ENCODE peak calls at places on chromosomes 6 and 20, in eight cellular contexts. One of them, this sample, is unnamed.

GRCh38 chr20:1001981-1002681 is at the start of gene RSPO4:
- DNase-seq in MM.1S: no peak
- DNase-seq in SK-N-SH: peak; percentile 86
- DNase-seq in PC-9: no peak
- DNase-seq in GM23338: peak; percentile 57
- DNase-seq in HCT116: no peak
- DNase-seq in hepatocyte: peak; percentile 36
- DNase-seq in PC-3: no peak
- DNase-seq in this sample: no peak

GRCh38 chr6:122831511-122831910 is 42.5 kb downstream of the SMPDL3A start:
- DNase-seq in MM.1S: no peak
- DNase-seq in SK-N-SH: no peak
- DNase-seq in PC-9: no peak
- DNase-seq in GM23338: no peak
- DNase-seq in HCT116: no peak
- DNase-seq in hepatocyte: no peak
- DNase-seq in PC-3: no peak
- DNase-seq in this sample: no peak

GRCh38 chr20:43458422-43458924 is 777 bp downstream of the SRSF6 start:
- DNase-seq in MM.1S: no peak
- DNase-seq in SK-N-SH: no peak
- DNase-seq in PC-9: no peak
- DNase-seq in GM23338: peak; percentile 34
- DNase-seq in HCT116: no peak
- DNase-seq in hepatocyte: no peak
- DNase-seq in PC-3: no peak
- DNase-seq in this sample: no peak

GRCh38 chr6:105545206-105545920 is 142.5 kb upstream of the PREP start:
- DNase-seq in MM.1S: no peak
- DNase-seq in SK-N-SH: no peak
- DNase-seq in PC-9: no peak
- DNase-seq in GM23338: no peak
- DNase-seq in HCT116: no peak
- DNase-seq in hepatocyte: no peak
- DNase-seq in PC-3: no peak
- DNase-seq in this sample: no peak

GRCh38 chr20:57600324-57601210 is 19.7 kb downstream of the ZBP1 start:
- DNase-seq in MM.1S: no peak
- DNase-seq in SK-N-SH: no peak
- DNase-seq in PC-9: no peak
- DNase-seq in GM23338: no peak
- DNase-seq in HCT116: no peak
- DNase-seq in hepatocyte: no peak
- DNase-seq in PC-3: peak; percentile 59
- DNase-seq in this sample: no peak

GRCh38 chr6:137247724-137248123 is 28.5 kb upstream of the IFNGR1 start:
- DNase-seq in MM.1S: no peak
- DNase-seq in SK-N-SH: no peak
- DNase-seq in PC-9: peak; percentile 30
- DNase-seq in GM23338: no peak
- DNase-seq in HCT116: no peak
- DNase-seq in hepatocyte: peak; percentile 50
- DNase-seq in PC-3: no peak
- DNase-seq in this sample: no peak

GRCh38 chr6:43937236-43938177 is 167.5 kb downstream of the VEGFA start:
- DNase-seq in MM.1S: no peak
- DNase-seq in SK-N-SH: peak; percentile 67
- DNase-seq in PC-9: no peak
- DNase-seq in GM23338: no peak
- DNase-seq in HCT116: no peak
- DNase-seq in hepatocyte: peak; percentile 63
- DNase-seq in PC-3: no peak
- DNase-seq in this sample: no peak

GRCh38 chr6:47238456-47238995 is 71.2 kb downstream of the TNFRSF21 start:
- DNase-seq in MM.1S: no peak
- DNase-seq in SK-N-SH: no peak
- DNase-seq in PC-9: no peak
- DNase-seq in GM23338: no peak
- DNase-seq in HCT116: no peak
- DNase-seq in hepatocyte: peak; percentile 35
- DNase-seq in PC-3: no peak
- DNase-seq in this sample: no peak

GRCh38 chr6:124974770-124975377 is 12.6 kb downstream of the RNF217 start:
- DNase-seq in MM.1S: no peak
- DNase-seq in SK-N-SH: no peak
- DNase-seq in PC-9: no peak
- DNase-seq in GM23338: no peak
- DNase-seq in HCT116: no peak
- DNase-seq in hepatocyte: no peak
- DNase-seq in PC-3: peak; percentile 49
- DNase-seq in this sample: no peak

GRCh38 chr20:50538276-50538675 is 28.1 kb downstream of the PTPN1 start:
- DNase-seq in MM.1S: no peak
- DNase-seq in SK-N-SH: no peak
- DNase-seq in PC-9: no peak
- DNase-seq in GM23338: no peak
- DNase-seq in HCT116: no peak
- DNase-seq in hepatocyte: no peak
- DNase-seq in PC-3: no peak
- DNase-seq in this sample: no peak

GRCh38 chr20:47792021-47792618 is 6.8 kb upstream of the SULF2 start:
- DNase-seq in MM.1S: no peak
- DNase-seq in SK-N-SH: no peak
- DNase-seq in PC-9: peak; percentile 95
- DNase-seq in GM23338: no peak
- DNase-seq in HCT116: no peak
- DNase-seq in hepatocyte: peak; percentile 71
- DNase-seq in PC-3: peak; percentile 98
- DNase-seq in this sample: no peak

GRCh38 chr6:155291291-155291690 is 23.0 kb downstream of the TFB1M start:
- DNase-seq in MM.1S: no peak
- DNase-seq in SK-N-SH: no peak
- DNase-seq in PC-9: no peak
- DNase-seq in GM23338: no peak
- DNase-seq in HCT116: no peak
- DNase-seq in hepatocyte: no peak
- DNase-seq in PC-3: no peak
- DNase-seq in this sample: no peak

GRCh38 chr6:167710521-167710920 is 116.2 kb upstream of the AFDN start:
- DNase-seq in MM.1S: no peak
- DNase-seq in SK-N-SH: peak; percentile 18
- DNase-seq in PC-9: no peak
- DNase-seq in GM23338: no peak
- DNase-seq in HCT116: no peak
- DNase-seq in hepatocyte: no peak
- DNase-seq in PC-3: no peak
- DNase-seq in this sample: no peak

GRCh38 chr6:40583694-40584093 is 3.5 kb downstream of the LRFN2 start:
- DNase-seq in MM.1S: no peak
- DNase-seq in SK-N-SH: no peak
- DNase-seq in PC-9: no peak
- DNase-seq in GM23338: no peak
- DNase-seq in HCT116: no peak
- DNase-seq in hepatocyte: no peak
- DNase-seq in PC-3: no peak
- DNase-seq in this sample: no peak

DNA sequence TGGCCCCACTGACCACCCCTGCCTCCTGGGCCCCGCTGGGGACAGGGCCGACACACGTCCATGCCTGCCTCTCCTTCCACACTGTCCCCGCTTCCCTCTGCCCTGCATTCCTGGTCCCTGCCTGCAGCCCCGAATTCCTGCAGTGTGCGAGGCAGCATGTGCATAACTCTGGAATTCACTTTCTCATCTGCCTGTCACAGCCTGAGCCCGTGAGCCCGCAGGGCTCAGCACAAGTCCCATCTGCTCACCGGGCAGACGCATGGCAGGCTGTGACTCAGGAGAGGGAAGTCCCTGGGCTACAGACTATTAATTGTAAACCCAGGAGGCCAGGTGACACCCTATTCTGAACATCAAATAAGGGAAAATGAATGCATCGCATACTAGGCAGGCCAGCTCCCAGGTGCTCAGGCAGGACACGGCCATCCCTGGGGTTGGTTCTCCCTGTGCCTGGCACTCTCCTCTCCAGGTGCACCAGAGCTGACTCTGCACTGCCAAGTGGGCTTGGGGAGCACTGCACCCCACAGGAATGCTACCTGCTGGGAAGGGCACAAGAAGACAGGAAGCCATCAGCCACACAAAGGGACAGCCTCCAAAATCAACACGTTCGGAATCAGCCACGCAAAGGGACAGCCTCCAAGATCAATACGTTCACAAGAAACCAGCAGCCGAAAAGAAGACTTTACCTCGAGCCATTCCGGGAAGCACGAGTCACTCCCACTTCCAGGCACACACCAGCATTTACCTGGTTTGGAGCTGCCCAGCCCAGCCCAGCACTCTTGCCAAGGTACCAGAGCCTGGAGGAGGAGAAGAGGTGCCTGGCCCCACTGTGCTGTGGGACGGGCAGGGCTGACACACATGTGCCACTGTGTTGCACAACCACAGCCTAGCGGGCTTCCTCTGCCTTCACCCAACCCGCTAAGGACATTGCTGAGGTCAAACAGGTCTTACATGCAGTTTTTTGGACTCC is 65.9 kb downstream of the DLL1 start:
- DNase-seq in MM.1S: no peak
- DNase-seq in SK-N-SH: no peak
- DNase-seq in PC-9: peak; percentile 48
- DNase-seq in GM23338: no peak
- DNase-seq in HCT116: no peak
- DNase-seq in hepatocyte: peak; percentile 56
- DNase-seq in PC-3: peak; percentile 88
- DNase-seq in this sample: no peak
- TF ChIP-seq CTCF in MM.1S: no peak
- TF ChIP-seq CTCF in SK-N-SH: no peak
- TF ChIP-seq CTCF in PC-9: no peak
- TF ChIP-seq CTCF in GM23338: no peak
- TF ChIP-seq CTCF in HCT116: no peak
- TF ChIP-seq CTCF in hepatocyte: no peak
- TF ChIP-seq CTCF in PC-3: no peak
- TF ChIP-seq CTCF in this sample: no peak

DNA sequence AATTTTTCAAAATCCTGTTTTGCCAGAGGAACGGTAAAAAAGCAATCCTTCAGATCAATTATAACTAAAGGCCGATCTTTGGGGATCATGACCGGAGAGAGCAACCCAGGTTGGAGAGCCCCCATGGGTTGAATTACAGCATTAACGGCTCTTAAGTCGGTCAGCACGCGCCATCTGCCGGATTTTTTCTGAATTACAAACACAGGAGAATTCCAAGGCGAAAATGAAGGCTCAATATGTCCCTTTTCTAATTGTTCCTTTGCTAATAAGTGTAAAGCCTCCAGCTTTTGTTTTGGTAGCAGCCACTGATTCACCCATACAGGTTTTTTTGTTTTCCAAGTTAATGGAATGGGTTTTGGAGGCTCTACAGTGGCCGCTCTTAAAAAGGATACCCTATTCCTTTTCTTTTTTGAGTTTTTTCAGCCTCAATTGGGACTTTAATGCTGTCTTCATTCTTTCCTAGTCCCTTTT is 16.9 kb upstream of the PTCRA start:
- DNase-seq in MM.1S: peak; percentile 78
- DNase-seq in SK-N-SH: peak; percentile 36
- DNase-seq in PC-9: peak; percentile 57
- DNase-seq in GM23338: peak; percentile 92
- DNase-seq in HCT116: peak; percentile 64
- DNase-seq in hepatocyte: peak; percentile 84
- DNase-seq in PC-3: peak; percentile 86
- DNase-seq in this sample: peak; percentile 82
- H3K9me2 ChIP-seq in MM.1S: no peaks in the 10 kb centered on the region
- H3K9me2 ChIP-seq in SK-N-SH: no peaks in the 10 kb centered on the region
- H3K9me2 ChIP-seq in PC-9: no peaks in the 10 kb centered on the region
- H3K9me2 ChIP-seq in GM23338: no peaks in the 10 kb centered on the region
- H3K9me2 ChIP-seq in HCT116: no peaks in the 10 kb centered on the region
- H3K9me2 ChIP-seq in hepatocyte: no peaks in the 10 kb centered on the region
- H3K9me2 ChIP-seq in PC-3: no peaks in the 10 kb centered on the region
- H3K9me2 ChIP-seq in this sample: no peaks in the 10 kb centered on the region

DNA sequence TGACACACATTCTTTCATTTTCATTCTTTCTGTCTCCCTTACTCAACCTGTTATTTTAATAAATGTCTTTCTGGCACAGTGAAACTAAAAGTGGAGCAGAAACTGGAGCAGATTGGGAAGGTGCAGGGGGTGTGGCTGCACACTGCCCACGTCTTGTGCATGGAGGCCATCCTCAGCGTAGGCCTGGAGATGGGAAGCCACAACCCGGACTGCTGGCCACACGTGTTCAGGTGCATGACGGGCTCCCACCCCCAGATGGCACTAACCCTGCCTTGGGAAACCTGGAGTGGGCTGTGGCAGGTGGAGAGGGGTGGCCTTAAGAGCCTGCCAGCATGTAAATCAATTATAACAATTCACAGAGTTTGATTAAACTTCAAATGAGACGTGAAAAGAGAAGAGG is 71.4 kb upstream of the PBOV1 start:
- DNase-seq in MM.1S: peak; percentile 30
- DNase-seq in SK-N-SH: peak; percentile 28
- DNase-seq in PC-9: no peak
- DNase-seq in GM23338: peak; percentile 60
- DNase-seq in HCT116: no peak
- DNase-seq in hepatocyte: peak; percentile 38
- DNase-seq in PC-3: peak; percentile 9
- DNase-seq in this sample: peak; percentile 11
- TF ChIP-seq CTCF in MM.1S: peak; percentile 48
- TF ChIP-seq CTCF in SK-N-SH: peak; percentile 7
- TF ChIP-seq CTCF in PC-9: peak; percentile 32
- TF ChIP-seq CTCF in GM23338: peak; percentile 56
- TF ChIP-seq CTCF in HCT116: peak; percentile 18
- TF ChIP-seq CTCF in hepatocyte: peak; percentile 26
- TF ChIP-seq CTCF in PC-3: peak; percentile 37
- TF ChIP-seq CTCF in this sample: peak; percentile 55

GRCh38 chr6:8860671-8861070 is 425.3 kb upstream of the SLC35B3 start:
- DNase-seq in MM.1S: no peak
- DNase-seq in SK-N-SH: no peak
- DNase-seq in PC-9: no peak
- DNase-seq in GM23338: no peak
- DNase-seq in HCT116: no peak
- DNase-seq in hepatocyte: no peak
- DNase-seq in PC-3: no peak
- DNase-seq in this sample: peak; percentile 7
- H3K9me2 ChIP-seq in MM.1S: no peaks in the 10 kb centered on the region
- H3K9me2 ChIP-seq in SK-N-SH: no peaks in the 10 kb centered on the region
- H3K9me2 ChIP-seq in PC-9: no peaks in the 10 kb centered on the region
- H3K9me2 ChIP-seq in GM23338: no peaks in the 10 kb centered on the region
- H3K9me2 ChIP-seq in HCT116: no peaks in the 10 kb centered on the region
- H3K9me2 ChIP-seq in hepatocyte: no peaks in the 10 kb centered on the region
- H3K9me2 ChIP-seq in PC-3: no peaks in the 10 kb centered on the region
- H3K9me2 ChIP-seq in this sample: no peaks in the 10 kb centered on the region

GRCh38 chr20:46128310-46129151 is 10.4 kb downstream of the CD40 start:
- DNase-seq in MM.1S: no peak
- DNase-seq in SK-N-SH: peak; percentile 89
- DNase-seq in PC-9: no peak
- DNase-seq in GM23338: peak; percentile 70
- DNase-seq in HCT116: no peak
- DNase-seq in hepatocyte: peak; percentile 40
- DNase-seq in PC-3: no peak
- DNase-seq in this sample: peak; percentile 17
- TF ChIP-seq CTCF in MM.1S: peak; percentile 48
- TF ChIP-seq CTCF in SK-N-SH: peak; percentile 70
- TF ChIP-seq CTCF in PC-9: peak; percentile 67
- TF ChIP-seq CTCF in GM23338: peak; percentile 76
- TF ChIP-seq CTCF in HCT116: peak; percentile 47
- TF ChIP-seq CTCF in hepatocyte: peak; percentile 56
- TF ChIP-seq CTCF in PC-3: peak; percentile 66
- TF ChIP-seq CTCF in this sample: peak; percentile 70

GRCh38 chr6:13044390-13044789 is 283.9 kb downstream of the TBC1D7 start:
- DNase-seq in MM.1S: no peak
- DNase-seq in SK-N-SH: no peak
- DNase-seq in PC-9: peak; percentile 87
- DNase-seq in GM23338: peak; percentile 55
- DNase-seq in HCT116: peak; percentile 38
- DNase-seq in hepatocyte: no peak
- DNase-seq in PC-3: no peak
- DNase-seq in this sample: peak; percentile 5
- H3K9me2 ChIP-seq in MM.1S: no peaks in the 10 kb centered on the region
- H3K9me2 ChIP-seq in SK-N-SH: no peaks in the 10 kb centered on the region
- H3K9me2 ChIP-seq in PC-9: no peaks in the 10 kb centered on the region
- H3K9me2 ChIP-seq in GM23338: peaks cover 4% of the 10 kb centered on the region
- H3K9me2 ChIP-seq in HCT116: no peaks in the 10 kb centered on the region
- H3K9me2 ChIP-seq in hepatocyte: no peaks in the 10 kb centered on the region
- H3K9me2 ChIP-seq in PC-3: no peaks in the 10 kb centered on the region
- H3K9me2 ChIP-seq in this sample: no peaks in the 10 kb centered on the region

This sample was measured in OCI-LY7.